ENCODE peak calls at places on chromosomes 4 and X, in four cellular contexts. A, Y, E and H are unnamed samples. For H3K4me1 and H3K9me3, the result is how much of the 10 kb centered on the place peaks cover.

GRCh38 chrX:57528670-57529255 is 63.0 kb upstream of the ZXDB start:
- DNase-seq in A (peak), Y (peak), E (no peak), H (no peak)

GRCh38 chr4:151304755-151305154 is 20.6 kb downstream of the SH3D19 start:
- DNase-seq in A (no peak), Y (no peak), E (peak), H (no peak)

GRCh38 chr4:134727696-134728095 is 526.1 kb upstream of the PABPC4L start:
- DNase-seq in A (no peak), Y (no peak), E (no peak), H (no peak)

GRCh38 chr4:6876440-6876839 is 33.2 kb upstream of the TBC1D14 start:
- DNase-seq in A (no peak), Y (no peak), E (no peak), H (no peak)

GRCh38 chr4:8754634-8755589 is 116.7 kb downstream of the HMX1 start:
- DNase-seq in A (no peak), Y (no peak), E (no peak), H (no peak)

GRCh38 chr4:122992111-122992510 is 69.7 kb upstream of the NUDT6 start:
- DNase-seq in A (no peak), Y (no peak), E (no peak), H (no peak)

GRCh38 chr4:102449751-102450352 is 51.3 kb upstream of the NFKB1 start:
- DNase-seq in A (peak), Y (peak), E (peak), H (no peak)

GRCh38 chr4:126470862-126471261 is 1156.1 kb downstream of the FAT4 start:
- DNase-seq in A (no peak), Y (no peak), E (peak), H (no peak)

GRCh38 chr4:26839534-26839951 is 21.1 kb upstream of the STIM2 start:
- DNase-seq in A (no peak), Y (no peak), E (peak), H (no peak)

GRCh38 chr4:110260299-110260698 is 61.9 kb upstream of the ELOVL6 start:
- DNase-seq in A (no peak), Y (no peak), E (no peak), H (no peak)

GRCh38 chr4:168491563-168491962 is 5.3 kb upstream of the PALLD start:
- DNase-seq in A (no peak), Y (no peak), E (no peak), H (no peak)

GRCh38 chrX:10109695-10110094 is 47.1 kb upstream of the CLCN4 start:
- DNase-seq in A (no peak), Y (no peak), E (no peak), H (no peak)

GRCh38 chr4:7649741-7650531 is 215.2 kb upstream of the PSAPL1 start:
- DNase-seq in A (no peak), Y (peak), E (peak), H (peak)

GRCh38 chr4:22014222-22014741 is 65.7 kb upstream of the KCNIP4 start:
- DNase-seq in A (no peak), Y (no peak), E (peak), H (no peak)

GRCh38 chr4:185839204-185839712 is 27.3 kb upstream of the SORBS2 start:
- DNase-seq in A (peak), Y (no peak), E (peak), H (no peak)

GRCh38 chr4:150005537-150005936 is 72.7 kb upstream of the DCLK2 start:
- DNase-seq in A (no peak), Y (no peak), E (no peak), H (no peak)

GRCh38 chr4:127400736-127401346 is 231.9 kb upstream of the INTU start:
- DNase-seq in A (peak), Y (no peak), E (peak), H (no peak)

GRCh38 chr4:40462326-40462725 is 127.2 kb downstream of the CHRNA9 start:
- DNase-seq in A (no peak), Y (peak), E (no peak), H (no peak)

GRCh38 chr4:95190751-95191436 is 357.9 kb downstream of the UNC5C start:
- DNase-seq in A (peak), Y (no peak), E (peak), H (no peak)

GRCh38 chrX:12223650-12224049 is 85.4 kb downstream of the FRMPD4 start:
- DNase-seq in A (no peak), Y (no peak), E (peak), H (no peak)

GRCh38 chr4:38132140-38132673 is 172.0 kb downstream of the PTTG2 start:
- DNase-seq in A (peak), Y (peak), E (peak), H (peak)

GRCh38 chr4:128107766-128108165 is 46.7 kb downstream of the LARP1B start:
- DNase-seq in A (no peak), Y (no peak), E (peak), H (no peak)

GRCh38 chr4:56289934-56290333 is 97.4 kb downstream of the AASDH start:
- DNase-seq in A (peak), Y (peak), E (no peak), H (no peak)

GRCh38 chrX:26032141-26032917 is 105.8 kb upstream of the MAGEB18 start:
- DNase-seq in A (no peak), Y (no peak), E (no peak), H (no peak)

GRCh38 chr4:3781997-3782930 is 16.1 kb downstream of the ADRA2C start:
- DNase-seq in A (no peak), Y (no peak), E (no peak), H (no peak)
- H3K4me1 ChIP-seq in A (under half), Y (under half), E (under half), H (under half)

DNA sequence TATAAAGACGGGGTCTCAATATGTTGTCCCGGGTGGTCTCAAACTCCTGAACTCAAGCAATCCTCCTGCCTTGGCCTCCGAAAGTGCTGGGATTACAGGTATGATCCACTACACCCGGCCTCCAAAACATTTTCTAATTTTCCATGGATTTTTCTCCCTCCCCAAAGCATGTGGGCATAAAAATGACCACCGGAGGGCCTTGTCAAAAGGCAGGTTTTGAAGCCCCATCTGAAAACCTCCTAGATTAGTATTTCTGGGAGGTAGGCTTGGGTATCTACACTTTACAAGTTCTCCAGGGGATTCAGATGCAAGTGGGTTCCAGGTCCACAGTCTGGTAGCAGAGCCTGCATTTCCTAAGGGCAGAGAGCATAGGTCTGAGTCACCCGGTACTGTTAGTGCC is 1.4 kb upstream of the GPR173 start:
- DNase-seq in A (peak), Y (no peak), E (peak), H (no peak)
- H3K4me3 ChIP-seq in A (no peak), Y (no peak), E (no peak), H (no peak)

GRCh38 chrX:55356609-55357008 is 91.9 kb upstream of the PAGE3 start:
- DNase-seq in A (no peak), Y (no peak), E (no peak), H (no peak)

DNA sequence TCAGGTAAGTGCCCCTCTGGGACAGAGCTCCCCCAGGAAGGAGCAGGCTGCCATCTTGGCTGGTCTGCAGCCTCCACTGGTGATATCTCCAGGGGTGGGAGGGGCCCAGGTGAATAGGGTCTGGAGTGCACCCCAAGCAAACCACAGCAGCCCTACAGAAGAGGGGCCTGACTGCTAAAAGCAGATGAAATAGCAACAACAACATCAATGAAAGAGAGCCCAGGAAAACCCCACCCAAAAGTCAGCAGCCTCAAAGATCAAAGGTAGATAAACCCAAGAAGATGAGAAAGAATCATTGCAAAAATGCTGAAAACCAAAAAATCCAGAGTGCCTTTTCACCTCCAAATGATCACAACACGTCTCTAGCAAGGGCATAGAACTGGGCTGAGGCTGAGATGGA is 92.5 kb upstream of the PAGE3 start:
- DNase-seq in A (no peak), Y (peak), E (no peak), H (no peak)
- H3K9me3 ChIP-seq in A (under half), Y (under half), E (under half), H (under half)

GRCh38 chrX:40152173-40152705 is 54.5 kb upstream of the BCOR start:
- DNase-seq in A (no peak), Y (no peak), E (peak), H (no peak)

GRCh38 chrX:40149286-40150175 is 51.8 kb upstream of the BCOR start:
- DNase-seq in A (peak), Y (no peak), E (no peak), H (no peak)

GRCh38 chrX:40150503-40150902 is 52.7 kb upstream of the BCOR start:
- DNase-seq in A (no peak), Y (no peak), E (peak), H (no peak)

GRCh38 chrX:40152706-40153334 is 55.1 kb upstream of the BCOR start:
- DNase-seq in A (no peak), Y (no peak), E (peak), H (no peak)

GRCh38 chrX:40151211-40152172 is 53.7 kb upstream of the BCOR start:
- DNase-seq in A (peak), Y (no peak), E (peak), H (no peak)
- H3K4me1 ChIP-seq in A (half or more), Y (under half), E (half or more), H (under half)

GRCh38 chrX:47197526-47197925 is 3.9 kb downstream of the UBA1 start:
- DNase-seq in A (no peak), Y (no peak), E (no peak), H (no peak)
- H3K4me3 ChIP-seq in A (no peak), Y (no peak), E (no peak), H (no peak)

GRCh38 chrX:37846558-37846933 is 825 bp downstream of the DYNLT3 start:
- DNase-seq in A (no peak), Y (no peak), E (no peak), H (no peak)

GRCh38 chrX:37847733-37848197 is 394 bp upstream of the DYNLT3 start:
- DNase-seq in A (no peak), Y (no peak), E (no peak), H (no peak)

GRCh38 chrX:37846934-37847732 is at the start of gene DYNLT3:
- DNase-seq in A (peak), Y (peak), E (peak), H (peak)

GRCh38 chrX:37844622-37845021 is 2.7 kb downstream of the DYNLT3 start:
- DNase-seq in A (no peak), Y (no peak), E (no peak), H (no peak)

GRCh38 chrX:37846141-37846540 is 1.2 kb downstream of the DYNLT3 start:
- DNase-seq in A (peak), Y (peak), E (peak), H (no peak)
- H3K9me3 ChIP-seq in A (under half), Y (under half), E (under half), H (under half)